ENCODE peak calls at places on chromosomes 3 and 15, in four cellular contexts. W is upper lobe of right lung, B is cardiac muscle cell, N is heart right ventricle. G is an unnamed sample. For H3K9me3 and H3K4me1, the result is how much of the 10 kb centered on the place peaks cover.

GRCh38 chr3:132726341-132726823 is 4.2 kb upstream of the NPHP3 start:
- DNase-seq in N (no peak), B (peak), W (no peak), G (no peak)

GRCh38 chr3:188397766-188398705 is 244.1 kb downstream of the LPP start:
- DNase-seq in W (peak), B (no peak), N (peak), G (no peak)

GRCh38 chr3:75180945-75181298 is 483.2 kb upstream of the FRG2C start:
- DNase-seq in W (no peak), B (no peak), N (no peak), G (no peak)

GRCh38 chr15:101147181-101147580 is 104.7 kb downstream of the CHSY1 start:
- DNase-seq in B (no peak), W (no peak), N (no peak), G (no peak)

GRCh38 chr3:43102773-43103480 is 3.0 kb downstream of the POMGNT2 start:
- DNase-seq in B (peak), N (no peak), W (no peak), G (no peak)

GRCh38 chr15:62087671-62088360 is 21.0 kb downstream of the C2CD4A start:
- DNase-seq in W (no peak), N (peak), B (peak), G (no peak)

GRCh38 chr3:132285620-132285945 is 31.6 kb upstream of the ACP3 start:
- DNase-seq in B (peak), N (no peak), W (no peak), G (no peak)

GRCh38 chr15:43776718-43777292 is at the start of gene ELL3:
- DNase-seq in B (peak), N (peak), W (peak), G (no peak)

GRCh38 chr15:43794269-43795037 is 2.3 kb downstream of the SERF2 start:
- DNase-seq in B (peak), W (no peak), N (no peak), G (no peak)

GRCh38 chr3:52317601-52318000 is 1.5 kb downstream of the DNAH1 start:
- DNase-seq in N (peak), B (peak), W (peak), G (peak)

GRCh38 chr3:23071758-23072157 is 131.4 kb upstream of the UBE2E2 start:
- DNase-seq in B (no peak), N (peak), W (no peak), G (no peak)

DNA sequence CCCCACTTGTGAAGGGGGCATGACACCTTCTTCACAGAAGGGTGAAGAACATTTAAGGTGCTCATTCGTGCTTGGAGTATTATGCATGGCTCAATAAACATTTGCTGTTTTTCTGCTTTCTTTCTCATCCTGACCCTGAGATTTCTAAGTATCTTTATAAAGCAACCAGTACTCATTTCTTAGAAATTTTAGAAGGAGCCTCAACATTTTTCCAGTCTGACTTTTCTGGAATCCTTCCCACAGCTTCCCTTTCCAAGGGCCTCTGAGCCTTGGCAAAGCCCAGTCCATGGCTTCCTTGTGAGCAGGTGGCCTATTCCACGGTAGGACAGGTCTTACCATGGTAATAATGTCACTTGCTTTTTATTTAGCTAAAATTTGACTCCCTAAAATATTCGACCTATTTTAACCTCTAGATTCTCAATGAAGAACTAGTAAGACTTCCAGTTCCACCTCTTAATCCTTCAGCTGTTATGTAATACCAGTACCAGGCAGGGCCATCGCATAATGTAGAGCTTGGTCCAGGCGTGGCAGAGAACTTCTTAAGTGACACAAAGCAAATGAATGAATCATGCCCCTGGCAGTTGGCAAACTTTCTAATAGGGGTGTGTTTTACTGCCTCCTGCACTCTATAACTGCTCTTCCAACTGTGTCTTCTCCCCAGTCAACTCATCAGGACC is 1.0 kb upstream of the TM4SF4 start:
- DNase-seq in N (no peak), W (no peak), B (peak), G (no peak)
- H3K9me3 ChIP-seq in N (under half), W (under half), B (under half), G (under half)

GRCh38 chr3:97820780-97821179 is 1.0 kb upstream of the CRYBG3 start:
- DNase-seq in B (no peak), N (no peak), W (no peak), G (no peak)
- H3K4me3 ChIP-seq in B (peak), N (no peak), W (peak), G (no peak)

GRCh38 chr15:82809308-82810060 is at the start of gene WHAMM:
- DNase-seq in B (peak), W (peak), N (peak), G (peak)
- H3K4me1 ChIP-seq in B (under half), W (under half), N (under half), G (under half)

DNA sequence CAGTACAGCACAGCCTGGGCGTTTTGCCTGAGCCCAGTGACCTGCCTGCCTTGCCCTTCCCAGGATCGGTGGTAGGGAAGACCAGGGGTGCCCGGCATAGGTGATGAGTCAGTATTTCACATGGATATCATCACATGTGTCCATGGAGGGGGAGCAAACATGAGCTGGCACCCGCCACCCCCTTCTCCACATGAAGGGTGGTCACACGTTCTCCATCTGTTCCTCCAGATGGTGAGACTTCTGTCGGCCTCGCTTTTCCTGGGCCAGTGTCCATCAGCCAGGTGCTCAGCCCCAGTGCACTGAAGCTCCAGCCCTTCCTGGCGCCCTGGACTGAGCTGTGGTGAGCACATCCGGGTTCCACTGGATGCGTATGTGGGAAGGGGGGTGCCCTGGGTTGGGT is 208.4 kb downstream of the UBE3A start:
- DNase-seq in B (no peak), N (no peak), W (no peak), G (no peak)
- H3K9me3 ChIP-seq in B (under half), N (half or more), W (under half), G (under half)

GRCh38 chr3:54353547-54354339 is 231.4 kb downstream of the CACNA2D3 start:
- DNase-seq in N (no peak), W (no peak), B (peak), G (no peak)
- H3K4me3 ChIP-seq in N (no peak), W (no peak), B (no peak), G (no peak)

GRCh38 chr15:64618569-64618968 is 156.8 kb downstream of the RBPMS2 start:
- DNase-seq in B (no peak), N (no peak), W (no peak), G (no peak)

GRCh38 chr15:64618138-64618537 is 157.3 kb downstream of the RBPMS2 start:
- DNase-seq in N (no peak), W (no peak), B (no peak), G (no peak)

GRCh38 chr15:64617727-64618126 is 157.3 kb downstream of the ZNF609 start:
- DNase-seq in B (no peak), W (no peak), N (no peak), G (no peak)

GRCh38 chr15:64620991-64621495 is 154.3 kb downstream of the RBPMS2 start:
- DNase-seq in B (no peak), N (no peak), W (no peak), G (no peak)

GRCh38 chr15:64619880-64620839 is 155.2 kb downstream of the RBPMS2 start:
- DNase-seq in N (no peak), W (no peak), B (peak), G (no peak)
- H3K4me1 ChIP-seq in N (under half), W (under half), B (under half), G (under half)

DNA sequence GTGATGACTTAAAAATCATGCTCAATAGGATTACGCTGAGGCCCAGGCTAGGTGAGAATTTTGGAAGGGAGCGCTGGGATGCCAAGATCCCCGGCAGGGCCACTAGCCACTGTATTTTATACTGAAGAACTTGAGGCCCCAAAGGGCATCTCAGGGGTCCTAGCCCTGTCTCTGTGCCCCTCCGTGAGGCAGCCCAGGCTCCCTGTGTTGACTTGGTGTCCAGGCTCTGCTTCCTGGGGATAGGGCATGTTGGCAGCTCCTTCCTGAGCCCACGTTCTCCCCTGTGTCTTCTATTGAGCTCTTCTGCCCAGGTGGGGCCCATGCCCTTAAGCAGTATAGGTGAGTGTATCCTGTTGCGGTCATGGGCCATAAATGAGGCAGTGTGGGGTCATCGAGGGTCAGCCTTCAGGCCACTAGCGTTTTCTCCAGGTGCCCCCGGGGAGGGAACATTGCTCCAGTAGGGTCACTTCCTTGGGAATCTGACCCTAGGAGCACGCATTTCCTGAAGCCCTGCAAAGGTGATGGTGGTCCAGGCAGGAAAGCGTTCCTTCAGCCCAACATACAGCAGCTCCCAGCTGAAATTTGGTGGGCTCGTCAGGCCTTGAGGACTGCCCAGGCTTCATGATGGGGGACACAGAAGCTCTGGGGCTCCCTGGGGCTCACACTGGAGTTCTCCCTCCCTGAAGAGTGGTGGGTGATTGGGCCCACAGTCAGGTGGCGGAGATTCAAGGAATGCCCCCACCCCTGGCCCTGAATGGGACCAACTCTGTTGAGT is 189.4 kb downstream of the UBE3A start:
- DNase-seq in B (no peak), N (peak), W (peak), G (no peak)
- H3K9me3 ChIP-seq in B (under half), N (half or more), W (under half), G (under half)

GRCh38 chr3:146138904-146139303 is 22.1 kb downstream of the PLOD2 start:
- DNase-seq in N (no peak), W (no peak), B (no peak), G (no peak)

GRCh38 chr3:146136647-146137046 is 24.3 kb downstream of the PLOD2 start:
- DNase-seq in B (no peak), N (no peak), W (no peak), G (no peak)

GRCh38 chr3:146142757-146143156 is 18.2 kb downstream of the PLOD2 start:
- DNase-seq in N (no peak), B (peak), W (no peak), G (no peak)

GRCh38 chr3:146134348-146135117 is 26.5 kb downstream of the PLOD2 start:
- DNase-seq in W (no peak), B (no peak), N (no peak), G (no peak)

GRCh38 chr3:146139586-146140110 is 21.3 kb downstream of the PLOD2 start:
- DNase-seq in B (no peak), W (no peak), N (no peak), G (no peak)
- H3K4me3 ChIP-seq in B (no peak), W (no peak), N (no peak), G (no peak)